ENCODE peak calls at places on chromosomes 5 and 9, in four cellular contexts. One of them, this sample, is unnamed. For H3K27me3, the result is how much of the 10 kb centered on the place peaks cover.

GRCh38 chr5:58924306-58924705 is 341.4 kb downstream of the RAB3C start:
- DNase-seq in suprapubic skin: no peak
- DNase-seq in dorsolateral prefrontal cortex: no peak
- DNase-seq in CD8-positive, alpha-beta T cell: no peak
- DNase-seq in this sample: no peak

GRCh38 chr5:160423025-160423554 is 1.4 kb downstream of the PTTG1 start:
- DNase-seq in suprapubic skin: no peak
- DNase-seq in CD8-positive, alpha-beta T cell: no peak
- DNase-seq in dorsolateral prefrontal cortex: no peak
- DNase-seq in this sample: peak

GRCh38 chr5:132020568-132021339 is 9.3 kb upstream of the ACSL6 start:
- DNase-seq in suprapubic skin: peak
- DNase-seq in dorsolateral prefrontal cortex: no peak
- DNase-seq in CD8-positive, alpha-beta T cell: no peak
- DNase-seq in this sample: no peak

GRCh38 chr9:128636024-128636390 is 20.6 kb downstream of the DYNC2I2 start:
- DNase-seq in suprapubic skin: no peak
- DNase-seq in dorsolateral prefrontal cortex: no peak
- DNase-seq in CD8-positive, alpha-beta T cell: no peak
- DNase-seq in this sample: peak

GRCh38 chr5:145568581-145568980 is 266.6 kb downstream of the PRELID2 start:
- DNase-seq in CD8-positive, alpha-beta T cell: no peak
- DNase-seq in suprapubic skin: no peak
- DNase-seq in dorsolateral prefrontal cortex: no peak
- DNase-seq in this sample: no peak

GRCh38 chr9:21974542-21975409 is 19.4 kb downstream of the CDKN2A start:
- DNase-seq in suprapubic skin: no peak
- DNase-seq in dorsolateral prefrontal cortex: no peak
- DNase-seq in CD8-positive, alpha-beta T cell: peak
- DNase-seq in this sample: peak

GRCh38 chr9:101727621-101728524 is 10.6 kb downstream of the GRIN3A start:
- DNase-seq in dorsolateral prefrontal cortex: no peak
- DNase-seq in CD8-positive, alpha-beta T cell: no peak
- DNase-seq in suprapubic skin: no peak
- DNase-seq in this sample: peak

GRCh38 chr9:32533338-32533737 is 7.3 kb upstream of the RIGI start:
- DNase-seq in CD8-positive, alpha-beta T cell: no peak
- DNase-seq in dorsolateral prefrontal cortex: no peak
- DNase-seq in suprapubic skin: no peak
- DNase-seq in this sample: no peak

GRCh38 chr5:56278267-56278826 is 45.2 kb upstream of the ANKRD55 start:
- DNase-seq in CD8-positive, alpha-beta T cell: no peak
- DNase-seq in suprapubic skin: no peak
- DNase-seq in dorsolateral prefrontal cortex: no peak
- DNase-seq in this sample: no peak

GRCh38 chr5:142881076-142881466 is 110.9 kb downstream of the ARHGAP26 start:
- DNase-seq in suprapubic skin: no peak
- DNase-seq in CD8-positive, alpha-beta T cell: no peak
- DNase-seq in dorsolateral prefrontal cortex: no peak
- DNase-seq in this sample: no peak

GRCh38 chr5:106189121-106189809 is 1481.5 kb downstream of the EFNA5 start:
- DNase-seq in CD8-positive, alpha-beta T cell: no peak
- DNase-seq in suprapubic skin: no peak
- DNase-seq in dorsolateral prefrontal cortex: no peak
- DNase-seq in this sample: no peak

GRCh38 chr5:1878050-1878849 is 4.5 kb downstream of the IRX4 start:
- DNase-seq in dorsolateral prefrontal cortex: no peak
- DNase-seq in CD8-positive, alpha-beta T cell: no peak
- DNase-seq in suprapubic skin: no peak
- DNase-seq in this sample: no peak
- H3K27me3 ChIP-seq in dorsolateral prefrontal cortex: half or more
- H3K27me3 ChIP-seq in CD8-positive, alpha-beta T cell: under half
- H3K27me3 ChIP-seq in suprapubic skin: half or more
- H3K27me3 ChIP-seq in this sample: half or more

DNA sequence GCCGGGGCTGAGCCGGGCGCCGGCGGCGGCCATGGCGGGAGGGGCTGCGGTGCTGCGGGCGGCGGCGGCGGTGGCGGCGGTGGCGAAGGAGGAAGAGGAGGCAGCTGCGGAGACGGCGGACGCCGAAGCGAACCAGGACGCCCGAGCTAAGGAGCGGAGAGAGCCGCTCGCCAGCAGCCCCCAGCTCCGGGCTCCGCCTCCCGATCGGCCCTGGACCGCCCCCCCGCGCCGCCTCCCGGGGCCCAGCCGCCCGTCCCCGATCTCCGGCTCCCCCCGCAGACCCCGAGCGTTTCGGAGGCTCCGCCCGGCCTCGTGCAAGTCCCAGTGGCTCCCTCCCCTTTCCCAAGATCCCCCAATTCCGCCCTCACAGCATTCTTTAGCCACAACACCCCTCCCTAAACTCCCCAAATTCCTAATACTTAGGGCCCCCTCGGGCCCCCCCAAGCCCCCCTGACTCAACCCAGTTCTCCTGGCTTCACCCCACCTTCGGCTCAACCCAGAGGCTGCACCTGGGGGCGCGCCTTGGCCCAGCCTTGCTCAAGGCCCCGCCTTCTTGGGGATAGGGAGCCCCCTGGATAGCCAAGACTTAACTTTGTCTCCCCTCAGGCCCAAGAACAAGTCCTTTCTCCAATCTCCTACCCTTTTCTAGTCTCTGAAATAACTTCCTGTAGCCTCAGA is at the start of gene ASTN2:
- DNase-seq in CD8-positive, alpha-beta T cell: no peak
- DNase-seq in suprapubic skin: no peak
- DNase-seq in dorsolateral prefrontal cortex: peak
- DNase-seq in this sample: no peak
- H3K4me3 ChIP-seq in CD8-positive, alpha-beta T cell: no peak
- H3K4me3 ChIP-seq in suprapubic skin: peak
- H3K4me3 ChIP-seq in dorsolateral prefrontal cortex: peak
- H3K4me3 ChIP-seq in this sample: peak

GRCh38 chr5:123088031-123088805 is 823 bp upstream of the PRDM6 start:
- DNase-seq in CD8-positive, alpha-beta T cell: no peak
- DNase-seq in dorsolateral prefrontal cortex: no peak
- DNase-seq in suprapubic skin: peak
- DNase-seq in this sample: peak
- H3K27me3 ChIP-seq in CD8-positive, alpha-beta T cell: under half
- H3K27me3 ChIP-seq in dorsolateral prefrontal cortex: under half
- H3K27me3 ChIP-seq in suprapubic skin: half or more
- H3K27me3 ChIP-seq in this sample: under half

DNA sequence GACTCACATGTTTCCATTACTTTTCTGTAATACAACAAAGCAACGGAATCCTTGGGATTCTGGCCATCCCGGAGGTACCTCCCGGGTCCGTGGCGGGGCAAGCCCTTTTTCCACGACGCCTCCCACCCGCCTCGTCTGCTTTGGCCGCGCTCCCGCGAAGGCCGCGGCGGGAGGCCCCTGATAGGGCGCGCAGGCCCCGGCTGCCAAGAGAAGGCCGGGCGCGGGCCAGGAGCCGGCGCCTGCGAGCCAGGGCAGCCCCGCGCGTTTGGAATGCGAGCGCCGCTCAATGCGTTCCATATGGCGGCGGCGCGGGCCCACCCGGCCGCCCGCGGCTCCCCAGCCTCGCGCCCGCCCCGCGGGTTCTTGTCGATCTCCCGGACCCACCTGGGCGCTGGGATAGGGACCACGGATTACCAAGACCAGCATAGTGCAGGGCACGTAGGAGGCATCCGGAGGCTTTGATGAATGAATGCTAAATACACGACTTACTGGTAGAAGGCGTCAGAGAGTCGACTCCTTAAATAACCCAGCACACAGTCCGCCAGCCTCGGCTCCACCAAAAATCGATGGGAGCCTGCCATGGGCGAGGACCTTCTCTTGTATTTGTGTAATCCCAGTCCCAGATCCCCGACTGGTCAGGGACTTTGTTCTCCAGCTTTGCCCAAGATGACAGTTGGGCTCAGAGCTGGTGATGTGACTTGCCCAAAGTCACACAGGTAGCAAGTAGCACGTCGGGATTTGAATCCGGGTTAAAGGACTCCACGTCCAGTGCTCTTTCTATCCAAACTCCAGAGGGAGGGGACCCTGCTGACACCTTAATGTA is 17.6 kb upstream of the PHF19 start:
- DNase-seq in suprapubic skin: no peak
- DNase-seq in dorsolateral prefrontal cortex: peak
- DNase-seq in CD8-positive, alpha-beta T cell: no peak
- DNase-seq in this sample: no peak
- H3K4me3 ChIP-seq in suprapubic skin: peak
- H3K4me3 ChIP-seq in dorsolateral prefrontal cortex: peak
- H3K4me3 ChIP-seq in CD8-positive, alpha-beta T cell: no peak
- H3K4me3 ChIP-seq in this sample: no peak

GRCh38 chr5:174421408-174421805 is 303.0 kb upstream of the MSX2 start:
- DNase-seq in suprapubic skin: no peak
- DNase-seq in CD8-positive, alpha-beta T cell: no peak
- DNase-seq in dorsolateral prefrontal cortex: no peak
- DNase-seq in this sample: no peak
- H3K27me3 ChIP-seq in suprapubic skin: under half
- H3K27me3 ChIP-seq in CD8-positive, alpha-beta T cell: under half
- H3K27me3 ChIP-seq in dorsolateral prefrontal cortex: under half
- H3K27me3 ChIP-seq in this sample: under half

DNA sequence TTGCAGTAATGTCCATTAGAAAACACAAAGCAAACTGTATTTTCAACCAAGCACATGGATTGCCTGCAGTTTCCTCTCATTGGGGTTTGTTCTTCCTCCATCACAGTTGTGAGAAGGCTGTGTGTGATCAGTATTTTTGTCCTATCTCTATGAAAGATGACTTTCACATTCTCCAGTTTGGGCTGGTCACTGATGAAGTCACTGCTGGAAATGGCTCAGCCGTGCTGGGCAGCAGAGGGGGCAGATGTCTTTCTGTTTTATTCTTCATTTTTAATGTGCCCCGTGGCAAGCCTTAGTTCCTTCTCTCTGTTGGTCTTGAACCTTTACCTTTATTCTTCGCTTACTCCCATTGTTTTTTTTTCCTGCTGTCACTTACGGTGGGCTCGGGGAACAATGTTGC is 289.0 kb upstream of the MPDZ start:
- DNase-seq in suprapubic skin: no peak
- DNase-seq in dorsolateral prefrontal cortex: no peak
- DNase-seq in CD8-positive, alpha-beta T cell: no peak
- DNase-seq in this sample: no peak
- H3K4me3 ChIP-seq in suprapubic skin: peak
- H3K4me3 ChIP-seq in dorsolateral prefrontal cortex: peak
- H3K4me3 ChIP-seq in CD8-positive, alpha-beta T cell: no peak
- H3K4me3 ChIP-seq in this sample: no peak

GRCh38 chr9:36844961-36845360 is 189.1 kb downstream of the PAX5 start:
- DNase-seq in suprapubic skin: no peak
- DNase-seq in dorsolateral prefrontal cortex: no peak
- DNase-seq in CD8-positive, alpha-beta T cell: no peak
- DNase-seq in this sample: no peak

GRCh38 chr9:36847781-36848673 is 186.0 kb downstream of the PAX5 start:
- DNase-seq in CD8-positive, alpha-beta T cell: no peak
- DNase-seq in dorsolateral prefrontal cortex: no peak
- DNase-seq in suprapubic skin: no peak
- DNase-seq in this sample: no peak

GRCh38 chr9:36843964-36844363 is 190.1 kb downstream of the PAX5 start:
- DNase-seq in suprapubic skin: no peak
- DNase-seq in CD8-positive, alpha-beta T cell: no peak
- DNase-seq in dorsolateral prefrontal cortex: no peak
- DNase-seq in this sample: no peak

GRCh38 chr9:36846621-36847020 is 187.4 kb downstream of the PAX5 start:
- DNase-seq in suprapubic skin: no peak
- DNase-seq in CD8-positive, alpha-beta T cell: no peak
- DNase-seq in dorsolateral prefrontal cortex: no peak
- DNase-seq in this sample: no peak

DNA sequence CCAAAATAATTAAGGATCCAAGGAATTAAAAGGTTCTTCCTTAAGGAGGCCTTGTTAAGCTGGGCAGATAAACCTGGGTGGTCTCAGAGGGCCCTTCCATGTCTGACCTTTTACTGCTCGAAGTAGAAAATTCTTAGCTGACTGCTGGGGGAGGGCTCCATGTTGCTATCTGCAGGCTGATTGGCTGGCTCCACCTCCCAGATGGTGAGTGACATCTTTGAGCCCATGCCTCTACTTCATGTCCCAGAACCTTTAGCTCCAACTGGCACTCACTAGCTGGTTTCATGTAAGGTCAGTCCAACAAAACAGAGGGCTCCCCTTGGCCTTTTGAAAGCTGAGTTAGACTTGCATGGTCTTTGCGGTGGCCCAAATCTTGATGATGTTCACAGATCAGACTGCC is 188.2 kb downstream of the PAX5 start:
- DNase-seq in suprapubic skin: no peak
- DNase-seq in CD8-positive, alpha-beta T cell: no peak
- DNase-seq in dorsolateral prefrontal cortex: no peak
- DNase-seq in this sample: no peak
- H3K27me3 ChIP-seq in suprapubic skin: under half
- H3K27me3 ChIP-seq in CD8-positive, alpha-beta T cell: under half
- H3K27me3 ChIP-seq in dorsolateral prefrontal cortex: under half
- H3K27me3 ChIP-seq in this sample: under half

GRCh38 chr5:34415559-34416198 is 240.4 kb upstream of the RAI14 start:
- DNase-seq in CD8-positive, alpha-beta T cell: no peak
- DNase-seq in dorsolateral prefrontal cortex: no peak
- DNase-seq in suprapubic skin: no peak
- DNase-seq in this sample: no peak
- H3K4me3 ChIP-seq in CD8-positive, alpha-beta T cell: no peak
- H3K4me3 ChIP-seq in dorsolateral prefrontal cortex: no peak
- H3K4me3 ChIP-seq in suprapubic skin: no peak
- H3K4me3 ChIP-seq in this sample: no peak

GRCh38 chr9:122948313-122948712 is 7.5 kb downstream of the RABGAP1 start:
- DNase-seq in suprapubic skin: no peak
- DNase-seq in CD8-positive, alpha-beta T cell: no peak
- DNase-seq in dorsolateral prefrontal cortex: no peak
- DNase-seq in this sample: no peak
- H3K27me3 ChIP-seq in suprapubic skin: under half
- H3K27me3 ChIP-seq in CD8-positive, alpha-beta T cell: under half
- H3K27me3 ChIP-seq in dorsolateral prefrontal cortex: under half
- H3K27me3 ChIP-seq in this sample: under half